ENCODE peak calls at places on chromosomes 12 and 14, in five cellular contexts. D, F, G, N and Y are unnamed samples.

GRCh38 chr14:101857226-101857625 is 95.7 kb downstream of the PPP2R5C start:
- DNase-seq in N (no peak), F (no peak), G (no peak), D (no peak), Y (no peak)

GRCh38 chr12:15856097-15856982 is 25.8 kb upstream of the STRAP start:
- DNase-seq in G (peak), D (peak), F (peak), N (peak), Y (peak)

GRCh38 chr12:58557156-58557555 is 363.1 kb downstream of the LRIG3 start:
- DNase-seq in G (no peak), D (peak), N (no peak), F (no peak), Y (no peak)

GRCh38 chr12:89857652-89858274 is 149.1 kb upstream of the ATP2B1 start:
- DNase-seq in D (no peak), N (no peak), G (no peak), F (no peak), Y (no peak)

GRCh38 chr12:75712223-75712622 is 200.8 kb upstream of the KRR1 start:
- DNase-seq in G (no peak), D (no peak), F (no peak), N (no peak), Y (no peak)

GRCh38 chr14:22433059-22433458 is 156.0 kb downstream of the DAD1 start:
- DNase-seq in G (no peak), F (no peak), D (no peak), N (no peak), Y (peak)

GRCh38 chr14:104587641-104588040 is 8.1 kb downstream of the C14orf180 start:
- DNase-seq in F (no peak), N (no peak), D (no peak), G (no peak), Y (no peak)

GRCh38 chr14:60768602-60769001 is 34.0 kb downstream of the MNAT1 start:
- DNase-seq in G (no peak), N (no peak), F (no peak), D (no peak), Y (no peak)

GRCh38 chr12:34406228-34406995 is 384.1 kb downstream of the ALG10 start:
- DNase-seq in F (no peak), D (no peak), G (no peak), N (no peak), Y (no peak)

GRCh38 chr12:43676183-43676813 is 82.3 kb downstream of the PUS7L start:
- DNase-seq in N (peak), D (peak), F (peak), G (peak), Y (peak)

GRCh38 chr12:82688035-82688501 is 1.4 kb downstream of the TMTC2 start:
- DNase-seq in D (peak), G (no peak), F (peak), N (peak), Y (peak)

GRCh38 chr12:109389146-109389545 is 41.4 kb downstream of the MYO1H start:
- DNase-seq in D (no peak), G (no peak), F (peak), N (no peak), Y (peak)

GRCh38 chr12:54479421-54479820 is 6.0 kb upstream of the GTSF1 start:
- DNase-seq in G (no peak), F (no peak), D (peak), N (no peak), Y (peak)

GRCh38 chr14:28142400-28143015 is 624.1 kb upstream of the FOXG1 start:
- DNase-seq in N (no peak), F (no peak), D (peak), G (no peak), Y (peak)

GRCh38 chr14:100747021-100747586 is 20.4 kb downstream of the DLK1 start:
- DNase-seq in D (peak), F (no peak), G (no peak), N (no peak), Y (no peak)

GRCh38 chr14:105600939-105601359 is 74.6 kb downstream of the TMEM121 start:
- DNase-seq in N (no peak), D (no peak), G (no peak), F (no peak), Y (no peak)

GRCh38 chr14:39229222-39229543 is 4.5 kb upstream of the MIA2 start:
- DNase-seq in F (no peak), N (no peak), G (no peak), D (no peak), Y (no peak)

GRCh38 chr14:43503508-43503907 is 1003.6 kb downstream of the FSCB start:
- DNase-seq in G (no peak), F (peak), N (no peak), D (no peak), Y (peak)

DNA sequence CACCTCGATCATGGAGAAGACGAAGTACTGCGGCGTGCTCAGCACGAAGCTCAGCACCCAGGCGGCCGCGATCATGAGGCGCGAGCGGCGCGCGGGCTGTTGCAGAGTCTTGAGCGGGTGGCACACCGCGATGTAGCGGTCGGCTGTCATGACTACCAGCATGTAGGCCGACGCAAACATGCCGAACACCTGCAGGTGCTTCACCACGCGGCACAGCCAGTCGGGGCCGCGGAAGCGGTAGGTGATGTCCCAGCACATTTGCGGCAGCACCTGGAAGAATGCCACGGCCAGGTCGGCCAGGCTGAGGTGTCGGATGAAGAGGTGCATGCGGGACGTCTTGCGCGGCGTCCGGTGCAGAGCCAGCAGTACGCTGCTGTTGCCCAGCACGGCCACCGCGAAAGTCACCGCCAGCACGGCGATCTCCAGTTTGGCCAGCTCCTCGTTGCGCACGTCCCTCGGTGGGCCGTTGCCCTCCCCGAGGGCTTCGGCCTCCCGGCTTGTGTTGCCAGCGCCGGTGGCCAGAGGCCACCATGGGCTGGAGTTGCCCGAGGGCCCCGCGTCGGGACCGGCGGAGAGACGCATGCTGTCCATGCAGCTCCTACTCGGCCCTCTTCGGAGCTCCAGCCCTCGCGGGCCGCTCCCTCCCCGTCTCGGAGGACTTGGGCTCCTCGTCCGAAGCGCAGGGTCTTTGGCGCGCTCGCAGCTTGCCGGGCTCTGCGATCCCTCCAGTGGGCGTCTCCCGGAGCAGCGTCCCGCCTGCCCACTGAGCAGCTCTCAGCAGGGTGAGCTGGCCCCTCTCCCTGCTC is 543 bp downstream of the AVPR1A start:
- DNase-seq in G (peak), D (no peak), N (no peak), F (no peak), Y (peak)
- H3K4me3 ChIP-seq in G (peak), D (peak), N (no peak), F (no peak), Y (peak)

GRCh38 chr12:65119063-65119462 is 2.0 kb downstream of the WIF1 start:
- DNase-seq in N (no peak), G (no peak), D (no peak), F (no peak), Y (no peak)
- H3K4me3 ChIP-seq in N (no peak), G (no peak), D (no peak), F (no peak), Y (no peak)

GRCh38 chr12:106973545-106973944 is 13.4 kb downstream of the MTERF2 start:
- DNase-seq in N (no peak), D (no peak), G (no peak), F (no peak), Y (no peak)
- H3K4me3 ChIP-seq in N (no peak), D (no peak), G (no peak), F (no peak), Y (no peak)

DNA sequence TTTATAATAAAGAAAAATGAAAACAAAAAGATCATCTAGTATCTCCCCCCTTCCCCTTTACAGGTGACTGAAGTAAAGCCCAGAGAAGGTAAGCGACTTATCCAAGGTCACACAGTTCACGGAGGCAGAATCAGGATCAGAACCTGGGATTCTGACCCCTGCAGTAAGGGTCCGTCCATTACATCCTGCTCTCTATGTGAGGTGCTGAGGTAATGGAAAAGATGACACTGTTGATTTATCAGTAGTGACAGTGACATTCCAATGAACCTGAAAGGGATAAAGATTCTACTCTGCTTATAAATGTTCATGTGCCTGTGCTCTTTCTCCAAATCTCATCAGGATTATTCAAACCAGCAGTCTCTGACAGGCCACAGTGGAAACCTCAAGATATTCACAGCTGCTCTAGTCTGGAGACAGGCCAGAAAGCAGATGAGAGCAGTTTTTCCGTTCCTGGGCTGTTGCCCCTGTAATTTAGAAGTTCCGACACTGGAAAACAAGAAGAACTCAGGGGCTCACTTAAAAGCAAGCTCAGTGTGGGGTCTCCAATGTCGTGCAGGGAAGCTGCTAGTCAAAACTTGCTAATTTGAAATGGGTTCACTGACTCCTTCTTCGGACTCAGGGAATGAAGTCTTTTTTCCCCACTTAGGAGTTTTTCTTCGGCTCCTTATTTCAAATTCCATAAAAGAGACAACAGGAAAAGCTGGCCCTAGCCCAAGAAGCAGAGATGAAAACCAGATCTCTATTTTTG is 131.7 kb upstream of the EEA1 start:
- DNase-seq in N (no peak), F (no peak), G (no peak), D (peak), Y (peak)
- H3K4me3 ChIP-seq in N (no peak), F (no peak), G (no peak), D (no peak), Y (peak)

GRCh38 chr12:22458301-22458917 is 85.9 kb downstream of the C2CD5 start:
- DNase-seq in F (no peak), N (no peak), D (no peak), G (no peak), Y (peak)

GRCh38 chr12:22459872-22460490 is 84.4 kb downstream of the C2CD5 start:
- DNase-seq in D (peak), N (peak), G (peak), F (peak), Y (peak)

GRCh38 chr12:22467190-22467589 is 77.2 kb downstream of the C2CD5 start:
- DNase-seq in N (no peak), G (no peak), D (peak), F (no peak), Y (peak)

GRCh38 chr12:22461786-22462185 is 82.6 kb downstream of the C2CD5 start:
- DNase-seq in N (no peak), G (no peak), F (no peak), D (no peak), Y (no peak)
- H3K4me3 ChIP-seq in N (no peak), G (no peak), F (no peak), D (no peak), Y (no peak)

DNA sequence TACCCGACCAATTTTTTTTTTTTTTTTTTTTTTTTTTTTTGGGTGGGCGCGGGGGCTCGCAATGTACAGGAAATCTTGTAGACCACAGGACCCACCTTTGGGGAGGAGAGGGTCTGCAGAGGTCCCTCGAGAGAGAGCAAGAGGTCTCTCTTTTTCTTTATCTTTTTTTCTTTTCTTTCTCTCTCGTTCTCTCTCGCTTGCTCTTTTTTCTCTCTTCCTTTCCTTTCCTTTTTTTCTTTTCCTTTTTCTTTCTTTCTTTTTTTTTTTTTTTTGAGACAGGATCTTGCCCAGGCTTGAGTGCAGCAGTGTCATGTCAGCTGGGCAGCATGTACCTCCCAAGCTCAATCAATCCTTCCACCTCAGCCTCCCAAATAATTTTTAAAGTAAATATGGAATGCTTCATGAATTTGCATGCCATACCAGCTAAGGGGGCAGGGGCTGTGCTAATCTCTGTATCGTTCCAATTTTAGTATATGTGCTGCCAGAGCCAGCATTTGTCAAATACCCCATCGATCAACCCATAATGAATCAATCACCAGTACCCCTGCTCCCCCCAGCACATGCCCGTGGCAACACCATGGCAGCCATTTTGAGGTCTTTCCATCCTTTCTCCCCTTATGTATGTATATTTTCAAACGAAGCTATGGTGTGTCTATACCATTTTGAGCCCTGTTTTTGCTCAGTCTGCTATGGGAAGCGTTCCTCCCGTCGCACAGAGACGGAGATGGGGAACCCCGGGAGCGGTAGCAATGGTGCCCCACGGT is 9.3 kb downstream of the PAPLN start:
- DNase-seq in D (no peak), F (no peak), G (no peak), N (no peak), Y (no peak)
- H3K4me3 ChIP-seq in D (peak), F (no peak), G (no peak), N (peak), Y (peak)